ENCODE peak calls at places on chromosome 20, in five cellular contexts. V is psoas muscle; K is fibroblast of lung; A is uterus; X is CD4-positive, alpha-beta T cell. Q is an unnamed sample.
A peak's percentile ranks its signal among the peaks of the same experiment; 100 is the strongest.

GRCh38 chr20:2729791-2730190 is 37.2 kb downstream of the EBF4 start:
- DNase-seq in V (no peak), K (peak; percentile 43), A (no peak), X (no peak), Q (no peak)

GRCh38 chr20:38843346-38843745 is 37.8 kb downstream of the PPP1R16B start:
- DNase-seq in V (no peak), K (no peak), A (no peak), X (no peak), Q (peak; percentile 27)

GRCh38 chr20:18909254-18909653 is 95.7 kb downstream of the SCP2D1 start:
- DNase-seq in V (no peak), K (no peak), A (no peak), X (no peak), Q (no peak)

GRCh38 chr20:48736231-48736630 is 91.6 kb downstream of the PREX1 start:
- DNase-seq in V (no peak), K (no peak), A (no peak), X (no peak), Q (no peak)

GRCh38 chr20:47411161-47411560 is 54.7 kb upstream of the ZMYND8 start:
- DNase-seq in V (peak; percentile 64), K (no peak), A (peak; percentile 20), X (no peak), Q (no peak)

GRCh38 chr20:32779500-32780215 is 17.5 kb downstream of the DNMT3B start:
- DNase-seq in V (no peak), K (no peak), A (no peak), X (no peak), Q (no peak)

GRCh38 chr20:50514750-50515149 is 4.6 kb downstream of the PTPN1 start:
- DNase-seq in V (no peak), K (no peak), A (no peak), X (no peak), Q (no peak)

GRCh38 chr20:63545814-63546213 is 1.7 kb downstream of the SRMS start:
- DNase-seq in V (no peak), K (no peak), A (no peak), X (no peak), Q (no peak)

GRCh38 chr20:15834857-15835256 is 738.4 kb downstream of the KIF16B start:
- DNase-seq in V (no peak), K (no peak), A (no peak), X (no peak), Q (no peak)

GRCh38 chr20:9867196-9867980 is 28.5 kb upstream of the PAK5 start:
- DNase-seq in V (no peak), K (no peak), A (no peak), X (no peak), Q (no peak)

GRCh38 chr20:63688234-63689045 is 8.0 kb upstream of the TNFRSF6B start:
- DNase-seq in V (peak; percentile 59), K (no peak), A (no peak), X (no peak), Q (no peak)

GRCh38 chr20:49207071-49207470 is 12.1 kb upstream of the DDX27 start:
- DNase-seq in V (no peak), K (no peak), A (no peak), X (no peak), Q (peak; percentile 71)

GRCh38 chr20:38392356-38392755 is 42.8 kb downstream of the SNHG17 start:
- DNase-seq in V (no peak), K (no peak), A (no peak), X (no peak), Q (peak; percentile 57)

GRCh38 chr20:50715694-50716093 is 15.7 kb upstream of the PARD6B start:
- DNase-seq in V (no peak), K (no peak), A (no peak), X (no peak), Q (no peak)

GRCh38 chr20:46240065-46240464 is 68.2 kb downstream of the CDH22 start:
- DNase-seq in V (no peak), K (no peak), A (no peak), X (no peak), Q (no peak)

GRCh38 chr20:48469026-48469425 is 358.8 kb downstream of the PREX1 start:
- DNase-seq in V (no peak), K (no peak), A (no peak), X (no peak), Q (no peak)

GRCh38 chr20:6053064-6053775 is 640 bp downstream of the LRRN4 start:
- DNase-seq in V (no peak), K (no peak), A (no peak), X (no peak), Q (no peak)

GRCh38 chr20:34629342-34629741 is 47.5 kb downstream of the PIGU start:
- DNase-seq in V (no peak), K (no peak), A (no peak), X (no peak), Q (no peak)

GRCh38 chr20:3843490-3843889 is 3.1 kb upstream of the MAVS start:
- DNase-seq in V (no peak), K (peak; percentile 45), A (no peak), X (no peak), Q (no peak)

GRCh38 chr20:35303735-35304431 is 11.7 kb upstream of the FAM83C start:
- DNase-seq in V (peak; percentile 80), K (peak; percentile 86), A (peak; percentile 83), X (peak; percentile 80), Q (peak; percentile 97)

GRCh38 chr20:24134284-24134683 is 145.7 kb upstream of the GGTLC1 start:
- DNase-seq in V (no peak), K (peak; percentile 4), A (no peak), X (no peak), Q (peak; percentile 14)

GRCh38 chr20:32898721-32899120 is 40.0 kb downstream of the EFCAB8 start:
- DNase-seq in V (no peak), K (peak; percentile 55), A (no peak), X (no peak), Q (no peak)

GRCh38 chr20:760751-761417 is 7.4 kb downstream of the SLC52A3 start:
- DNase-seq in V (no peak), K (peak; percentile 2), A (no peak), X (no peak), Q (peak; percentile 23)

GRCh38 chr20:50267041-50267865 is 76.6 kb downstream of the CEBPB start:
- DNase-seq in V (peak; percentile 77), K (peak; percentile 57), A (no peak), X (no peak), Q (peak; percentile 76)

GRCh38 chr20:48052492-48052870 is 267.2 kb upstream of the SULF2 start:
- DNase-seq in V (no peak), K (peak; percentile 44), A (no peak), X (no peak), Q (no peak)

GRCh38 chr20:19921349-19921793 is 95.8 kb upstream of the NAA20 start:
- DNase-seq in V (peak; percentile 56), K (peak; percentile 7), A (no peak), X (no peak), Q (no peak)

GRCh38 chr20:10781526-10781925 is 107.7 kb upstream of the JAG1 start:
- DNase-seq in V (no peak), K (no peak), A (no peak), X (no peak), Q (no peak)

GRCh38 chr20:63932606-63933160 is 23.5 kb downstream of the UCKL1 start:
- DNase-seq in V (no peak), K (no peak), A (no peak), X (no peak), Q (no peak)

GRCh38 chr20:64063389-64064144 is 569 bp downstream of the TCEA2 start:
- DNase-seq in V (no peak), K (peak; percentile 12), A (no peak), X (no peak), Q (no peak)

GRCh38 chr20:48823960-48824497 is 3.8 kb downstream of the PREX1 start:
- DNase-seq in V (no peak), K (peak; percentile 83), A (no peak), X (peak; percentile 40), Q (no peak)

GRCh38 chr20:53030061-53030460 is 57.9 kb downstream of the TSHZ2 start:
- DNase-seq in V (no peak), K (no peak), A (no peak), X (peak; percentile 6), Q (no peak)

GRCh38 chr20:47854687-47855212 is 69.5 kb upstream of the SULF2 start:
- DNase-seq in V (no peak), K (peak; percentile 56), A (no peak), X (no peak), Q (peak; percentile 78)

GRCh38 chr20:31237763-31238162 is 19.7 kb upstream of the DEFB115 start:
- DNase-seq in V (no peak), K (no peak), A (no peak), X (no peak), Q (no peak)
- H3K9me3 ChIP-seq in V (peaks cover 60% of the 10 kb centered on the region), K (peaks cover 3% of the 10 kb centered on the region), A (peaks cover 13% of the 10 kb centered on the region), X (peaks cover 83% of the 10 kb centered on the region), Q (peaks cover 66% of the 10 kb centered on the region)

GRCh38 chr20:56517641-56518040 is 6.9 kb upstream of the FAM209A start:
- DNase-seq in V (no peak), K (no peak), A (no peak), X (no peak), Q (no peak)
- H3K9me3 ChIP-seq in V (peaks cover 2% of the 10 kb centered on the region), K (no peaks in the 10 kb centered on the region), A (peaks cover 23% of the 10 kb centered on the region), X (peaks cover 40% of the 10 kb centered on the region), Q (peaks cover 15% of the 10 kb centered on the region)

GRCh38 chr20:39865446-39865845 is 823.6 kb downstream of the MAFB start:
- DNase-seq in V (no peak), K (no peak), A (no peak), X (no peak), Q (no peak)
- H3K9me3 ChIP-seq in V (no peaks in the 10 kb centered on the region), K (no peaks in the 10 kb centered on the region), A (no peaks in the 10 kb centered on the region), X (no peaks in the 10 kb centered on the region), Q (no peaks in the 10 kb centered on the region)

GRCh38 chr20:54746796-54747195 is 271.4 kb downstream of the DOK5 start:
- DNase-seq in V (no peak), K (no peak), A (no peak), X (no peak), Q (no peak)
- H3K9me3 ChIP-seq in V (no peaks in the 10 kb centered on the region), K (no peaks in the 10 kb centered on the region), A (no peaks in the 10 kb centered on the region), X (no peaks in the 10 kb centered on the region), Q (peaks cover 16% of the 10 kb centered on the region)

GRCh38 chr20:31239139-31239538 is 18.3 kb upstream of the DEFB115 start:
- DNase-seq in V (no peak), K (no peak), A (no peak), X (no peak), Q (no peak)
- H3K9me3 ChIP-seq in V (peaks cover 62% of the 10 kb centered on the region), K (peaks cover 3% of the 10 kb centered on the region), A (peaks cover 15% of the 10 kb centered on the region), X (peaks cover 85% of the 10 kb centered on the region), Q (peaks cover 68% of the 10 kb centered on the region)

GRCh38 chr20:62097881-62098407 is 24.3 kb upstream of the LSM14B start:
- DNase-seq in V (no peak), K (no peak), A (no peak), X (no peak), Q (no peak)

GRCh38 chr20:62104791-62105345 is 17.4 kb upstream of the LSM14B start:
- DNase-seq in V (no peak), K (no peak), A (peak; percentile 86), X (no peak), Q (no peak)

GRCh38 chr20:62104234-62104789 is 18.0 kb upstream of the LSM14B start:
- DNase-seq in V (no peak), K (no peak), A (no peak), X (no peak), Q (no peak)

GRCh38 chr20:62103508-62104233 is 18.6 kb upstream of the LSM14B start:
- DNase-seq in V (no peak), K (no peak), A (no peak), X (no peak), Q (no peak)

GRCh38 chr20:62101078-62101477 is 21.2 kb upstream of the LSM14B start:
- DNase-seq in V (no peak), K (no peak), A (no peak), X (no peak), Q (no peak)
- H3K9me3 ChIP-seq in V (peaks cover 6% of the 10 kb centered on the region), K (no peaks in the 10 kb centered on the region), A (no peaks in the 10 kb centered on the region), X (peaks cover 47% of the 10 kb centered on the region), Q (peaks cover 14% of the 10 kb centered on the region)

Q was measured in Caco-2.